ENCODE peak calls at places on chromosomes 5 and 9, in five cellular contexts. One of them, this sample, is unnamed.

GRCh38 chr5:68086857-68087256 is 128.7 kb upstream of the PIK3R1 start:
- DNase-seq in GM12865: no peak
- DNase-seq in cardiac muscle cell: peak; percentile 89
- DNase-seq in PC-9: no peak
- DNase-seq in hepatocyte: no peak
- DNase-seq in this sample: no peak

GRCh38 chr9:120289091-120289490 is 290.9 kb downstream of the CDK5RAP2 start:
- DNase-seq in GM12865: no peak
- DNase-seq in PC-9: no peak
- DNase-seq in hepatocyte: no peak
- DNase-seq in cardiac muscle cell: no peak
- DNase-seq in this sample: no peak

GRCh38 chr9:120701248-120701647 is 13.0 kb downstream of the MEGF9 start:
- DNase-seq in GM12865: no peak
- DNase-seq in cardiac muscle cell: peak; percentile 16
- DNase-seq in PC-9: no peak
- DNase-seq in hepatocyte: no peak
- DNase-seq in this sample: no peak

GRCh38 chr5:75681125-75681830 is 36.0 kb downstream of the POC5 start:
- DNase-seq in PC-9: peak; percentile 49
- DNase-seq in GM12865: peak; percentile 44
- DNase-seq in cardiac muscle cell: peak; percentile 65
- DNase-seq in hepatocyte: peak; percentile 49
- DNase-seq in this sample: peak; percentile 8

GRCh38 chr9:121700831-121701419 is 49.5 kb downstream of the DAB2IP start:
- DNase-seq in GM12865: no peak
- DNase-seq in PC-9: no peak
- DNase-seq in cardiac muscle cell: no peak
- DNase-seq in hepatocyte: no peak
- DNase-seq in this sample: no peak

GRCh38 chr9:68841292-68842052 is 136.4 kb downstream of the PIP5K1B start:
- DNase-seq in PC-9: no peak
- DNase-seq in hepatocyte: no peak
- DNase-seq in cardiac muscle cell: no peak
- DNase-seq in GM12865: no peak
- DNase-seq in this sample: no peak

GRCh38 chr9:73148447-73148937 is 3.2 kb upstream of the ANXA1 start:
- DNase-seq in PC-9: no peak
- DNase-seq in GM12865: no peak
- DNase-seq in hepatocyte: no peak
- DNase-seq in cardiac muscle cell: no peak
- DNase-seq in this sample: peak; percentile 67

GRCh38 chr5:159536166-159536565 is 205.9 kb upstream of the IL12B start:
- DNase-seq in PC-9: no peak
- DNase-seq in hepatocyte: no peak
- DNase-seq in GM12865: no peak
- DNase-seq in cardiac muscle cell: no peak
- DNase-seq in this sample: no peak

GRCh38 chr9:5111696-5112095 is 73.7 kb downstream of the INSL6 start:
- DNase-seq in hepatocyte: no peak
- DNase-seq in cardiac muscle cell: no peak
- DNase-seq in GM12865: no peak
- DNase-seq in PC-9: no peak
- DNase-seq in this sample: no peak

GRCh38 chr9:129697111-129697955 is 31.9 kb downstream of the PRRX2 start:
- DNase-seq in hepatocyte: peak; percentile 87
- DNase-seq in cardiac muscle cell: peak; percentile 68
- DNase-seq in GM12865: no peak
- DNase-seq in PC-9: no peak
- DNase-seq in this sample: peak; percentile 7

GRCh38 chr9:94931036-94931633 is 204.6 kb downstream of the AOPEP start:
- DNase-seq in PC-9: no peak
- DNase-seq in GM12865: no peak
- DNase-seq in cardiac muscle cell: no peak
- DNase-seq in hepatocyte: no peak
- DNase-seq in this sample: no peak

GRCh38 chr5:55176176-55176818 is 3.3 kb upstream of the CDC20B start:
- DNase-seq in PC-9: peak; percentile 48
- DNase-seq in hepatocyte: peak; percentile 80
- DNase-seq in cardiac muscle cell: peak; percentile 9
- DNase-seq in GM12865: no peak
- DNase-seq in this sample: no peak

GRCh38 chr9:125240649-125240999 is 519 bp downstream of the HSPA5 start:
- DNase-seq in cardiac muscle cell: peak; percentile 50
- DNase-seq in PC-9: no peak
- DNase-seq in hepatocyte: no peak
- DNase-seq in GM12865: peak; percentile 61
- DNase-seq in this sample: no peak

GRCh38 chr5:68171101-68171558 is 44.4 kb upstream of the PIK3R1 start:
- DNase-seq in PC-9: no peak
- DNase-seq in GM12865: no peak
- DNase-seq in hepatocyte: peak; percentile 17
- DNase-seq in cardiac muscle cell: peak; percentile 66
- DNase-seq in this sample: peak; percentile 27

GRCh38 chr5:42612997-42613396 is 143.6 kb upstream of the CCDC152 start:
- DNase-seq in GM12865: no peak
- DNase-seq in cardiac muscle cell: peak; percentile 76
- DNase-seq in hepatocyte: no peak
- DNase-seq in PC-9: no peak
- DNase-seq in this sample: no peak

GRCh38 chr5:6819521-6819920 is 106.3 kb downstream of the TENT4A start:
- DNase-seq in PC-9: no peak
- DNase-seq in GM12865: no peak
- DNase-seq in cardiac muscle cell: no peak
- DNase-seq in hepatocyte: peak; percentile 25
- DNase-seq in this sample: no peak

GRCh38 chr5:133741396-133741795 is 129.1 kb upstream of the FSTL4 start:
- DNase-seq in cardiac muscle cell: no peak
- DNase-seq in GM12865: no peak
- DNase-seq in hepatocyte: no peak
- DNase-seq in PC-9: no peak
- DNase-seq in this sample: no peak

GRCh38 chr5:170681013-170681433 is 102.5 kb upstream of the GABRP start:
- DNase-seq in hepatocyte: peak; percentile 81
- DNase-seq in cardiac muscle cell: peak; percentile 63
- DNase-seq in GM12865: peak; percentile 27
- DNase-seq in PC-9: no peak
- DNase-seq in this sample: no peak

GRCh38 chr9:14321517-14322125 is 7.7 kb upstream of the NFIB start:
- DNase-seq in PC-9: no peak
- DNase-seq in hepatocyte: no peak
- DNase-seq in cardiac muscle cell: peak; percentile 47
- DNase-seq in GM12865: no peak
- DNase-seq in this sample: no peak

GRCh38 chr9:101536351-101536750 is 2.7 kb downstream of the RNF20 start:
- DNase-seq in PC-9: no peak
- DNase-seq in GM12865: no peak
- DNase-seq in cardiac muscle cell: peak; percentile 24
- DNase-seq in hepatocyte: no peak
- DNase-seq in this sample: no peak

GRCh38 chr5:38556115-38556598 is 289 bp downstream of the LIFR start:
- DNase-seq in PC-9: no peak
- DNase-seq in hepatocyte: no peak
- DNase-seq in cardiac muscle cell: no peak
- DNase-seq in GM12865: no peak
- DNase-seq in this sample: no peak

GRCh38 chr5:174745495-174745894 is 21.1 kb downstream of the MSX2 start:
- DNase-seq in cardiac muscle cell: no peak
- DNase-seq in PC-9: no peak
- DNase-seq in hepatocyte: no peak
- DNase-seq in GM12865: no peak
- DNase-seq in this sample: no peak

GRCh38 chr9:124010303-124010664 is 1.3 kb upstream of the LHX2 start:
- DNase-seq in GM12865: peak; percentile 55
- DNase-seq in hepatocyte: no peak
- DNase-seq in PC-9: no peak
- DNase-seq in cardiac muscle cell: no peak
- DNase-seq in this sample: no peak
- H3K4me3 ChIP-seq in GM12865: peak overlapping the region; percentile 66
- H3K4me3 ChIP-seq in hepatocyte: no peak overlapping the region
- H3K4me3 ChIP-seq in PC-9: no peak overlapping the region
- H3K4me3 ChIP-seq in cardiac muscle cell: no peak overlapping the region
- H3K4me3 ChIP-seq in this sample: no peak overlapping the region

GRCh38 chr9:70229579-70229978 is 29.2 kb upstream of the SMC5 start:
- DNase-seq in PC-9: no peak
- DNase-seq in cardiac muscle cell: peak; percentile 46
- DNase-seq in GM12865: no peak
- DNase-seq in hepatocyte: no peak
- DNase-seq in this sample: no peak
- TF ChIP-seq CTCF in PC-9: peak; percentile 62
- TF ChIP-seq CTCF in cardiac muscle cell: peak; percentile 36
- TF ChIP-seq CTCF in GM12865: peak; percentile 1
- TF ChIP-seq CTCF in hepatocyte: peak; percentile 55
- TF ChIP-seq CTCF in this sample: peak; percentile 43

GRCh38 chr9:136512651-136513066 is 29.8 kb upstream of the SEC16A start:
- DNase-seq in cardiac muscle cell: peak; percentile 33
- DNase-seq in GM12865: no peak
- DNase-seq in PC-9: no peak
- DNase-seq in hepatocyte: no peak
- DNase-seq in this sample: no peak
- H3K4me3 ChIP-seq in cardiac muscle cell: no peak overlapping the region
- H3K4me3 ChIP-seq in GM12865: no peak overlapping the region
- H3K4me3 ChIP-seq in PC-9: no peak overlapping the region
- H3K4me3 ChIP-seq in hepatocyte: no peak overlapping the region
- H3K4me3 ChIP-seq in this sample: no peak overlapping the region

GRCh38 chr5:112267231-112267630 is 151.8 kb downstream of the EPB41L4A start:
- DNase-seq in PC-9: no peak
- DNase-seq in hepatocyte: no peak
- DNase-seq in cardiac muscle cell: no peak
- DNase-seq in GM12865: no peak
- DNase-seq in this sample: no peak

GRCh38 chr5:112275671-112276070 is 143.4 kb downstream of the EPB41L4A start:
- DNase-seq in PC-9: no peak
- DNase-seq in GM12865: no peak
- DNase-seq in cardiac muscle cell: no peak
- DNase-seq in hepatocyte: no peak
- DNase-seq in this sample: no peak

GRCh38 chr5:112264666-112265065 is 154.4 kb downstream of the EPB41L4A start:
- DNase-seq in cardiac muscle cell: no peak
- DNase-seq in hepatocyte: no peak
- DNase-seq in PC-9: no peak
- DNase-seq in GM12865: no peak
- DNase-seq in this sample: no peak

GRCh38 chr5:112270299-112271293 is 148.5 kb downstream of the EPB41L4A start:
- DNase-seq in PC-9: no peak
- DNase-seq in cardiac muscle cell: peak; percentile 2
- DNase-seq in GM12865: peak; percentile 34
- DNase-seq in hepatocyte: no peak
- DNase-seq in this sample: no peak
- TF ChIP-seq CTCF in PC-9: no peak
- TF ChIP-seq CTCF in cardiac muscle cell: no peak
- TF ChIP-seq CTCF in GM12865: no peak
- TF ChIP-seq CTCF in hepatocyte: no peak
- TF ChIP-seq CTCF in this sample: no peak

GRCh38 chr5:92801921-92802320 is 779.1 kb downstream of the NR2F1-AS1 start:
- DNase-seq in hepatocyte: peak; percentile 25
- DNase-seq in cardiac muscle cell: no peak
- DNase-seq in GM12865: no peak
- DNase-seq in PC-9: no peak
- DNase-seq in this sample: no peak
- H3K4me3 ChIP-seq in hepatocyte: no peak overlapping the region
- H3K4me3 ChIP-seq in cardiac muscle cell: no peak overlapping the region
- H3K4me3 ChIP-seq in GM12865: no peak overlapping the region
- H3K4me3 ChIP-seq in PC-9: no peak overlapping the region
- H3K4me3 ChIP-seq in this sample: no peak overlapping the region